ENCODE peak calls at places on chromosomes 6 and 20, in ten cellular contexts. Q, K, Y, J, V, P, D, G, I and R are unnamed samples.

GRCh38 chr6:7042654-7043545 is 64.9 kb upstream of the RREB1 start:
- ATAC-seq in Q (no peak), K (peak), Y (no peak), J (no peak), V (peak), P (no peak), D (peak), G (peak), I (peak), R (no peak)

GRCh38 chr6:114258376-114258775 is 84.4 kb downstream of the HS3ST5 start:
- ATAC-seq in Q (no peak), K (no peak), Y (no peak), J (no peak), V (no peak), P (no peak), D (peak), G (no peak), I (no peak), R (no peak)

GRCh38 chr20:16397053-16397452 is 176.2 kb downstream of the KIF16B start:
- ATAC-seq in Q (no peak), K (peak), Y (no peak), J (no peak), V (no peak), P (no peak), D (no peak), G (peak), I (peak), R (peak)

GRCh38 chr6:32627831-32628230 is 9.4 kb upstream of the HLA-DQA1 start:
- ATAC-seq in Q (no peak), K (peak), Y (no peak), J (no peak), V (no peak), P (peak), D (no peak), G (no peak), I (peak), R (no peak)

GRCh38 chr6:128511518-128511917 is 8.9 kb downstream of the PTPRK start:
- ATAC-seq in Q (no peak), K (no peak), Y (no peak), J (no peak), V (no peak), P (peak), D (no peak), G (no peak), I (no peak), R (no peak)

GRCh38 chr6:39203804-39204495 is 25.3 kb downstream of the KCNK5 start:
- ATAC-seq in Q (no peak), K (peak), Y (no peak), J (no peak), V (peak), P (peak), D (peak), G (peak), I (no peak), R (no peak)

GRCh38 chr6:65937982-65938381 is 231.0 kb upstream of the EYS start:
- ATAC-seq in Q (no peak), K (peak), Y (no peak), J (no peak), V (no peak), P (no peak), D (no peak), G (no peak), I (no peak), R (no peak)

GRCh38 chr6:154675602-154676088 is 57.6 kb upstream of the SCAF8 start:
- ATAC-seq in Q (peak), K (peak), Y (peak), J (peak), V (peak), P (peak), D (peak), G (peak), I (peak), R (peak)

GRCh38 chr20:44856847-44857448 is 28.6 kb upstream of the YWHAB start:
- ATAC-seq in Q (no peak), K (no peak), Y (no peak), J (no peak), V (peak), P (no peak), D (no peak), G (no peak), I (no peak), R (no peak)

GRCh38 chr6:166415306-166415705 is 32.6 kb upstream of the MPC1 start:
- ATAC-seq in Q (no peak), K (no peak), Y (peak), J (no peak), V (no peak), P (no peak), D (no peak), G (no peak), I (no peak), R (no peak)

GRCh38 chr6:132005177-132005576 is 54.0 kb upstream of the CCN2 start:
- ATAC-seq in Q (no peak), K (peak), Y (no peak), J (no peak), V (no peak), P (no peak), D (no peak), G (peak), I (no peak), R (peak)

GRCh38 chr6:145569140-145569539 is 166.2 kb downstream of the EPM2A start:
- ATAC-seq in Q (no peak), K (no peak), Y (no peak), J (no peak), V (no peak), P (no peak), D (no peak), G (no peak), I (no peak), R (no peak)

GRCh38 chr20:32362924-32363364 is 4.8 kb downstream of the ASXL1 start:
- ATAC-seq in Q (no peak), K (no peak), Y (no peak), J (no peak), V (no peak), P (no peak), D (no peak), G (no peak), I (no peak), R (no peak)

GRCh38 chr20:25197870-25198190 is 2.3 kb downstream of the ENTPD6 start:
- ATAC-seq in Q (no peak), K (no peak), Y (no peak), J (no peak), V (no peak), P (no peak), D (no peak), G (no peak), I (no peak), R (no peak)

GRCh38 chr6:52994031-52994788 is 874 bp downstream of the GSTA4 start:
- ATAC-seq in Q (peak), K (no peak), Y (no peak), J (no peak), V (no peak), P (no peak), D (peak), G (peak), I (peak), R (no peak)

GRCh38 chr6:161549977-161550655 is 276.3 kb upstream of the AGPAT4 start:
- ATAC-seq in Q (no peak), K (no peak), Y (no peak), J (no peak), V (peak), P (no peak), D (peak), G (no peak), I (no peak), R (no peak)

GRCh38 chr20:45836841-45837240 is 3.2 kb downstream of the SNX21 start:
- ATAC-seq in Q (no peak), K (no peak), Y (no peak), J (no peak), V (no peak), P (no peak), D (no peak), G (no peak), I (no peak), R (no peak)

GRCh38 chr6:54222217-54222616 is 86.0 kb upstream of the TINAG start:
- ATAC-seq in Q (no peak), K (no peak), Y (no peak), J (no peak), V (no peak), P (no peak), D (no peak), G (no peak), I (no peak), R (no peak)

GRCh38 chr6:142716097-142716496 is 228.9 kb downstream of the HIVEP2 start:
- ATAC-seq in Q (no peak), K (no peak), Y (no peak), J (no peak), V (no peak), P (no peak), D (peak), G (no peak), I (no peak), R (no peak)

GRCh38 chr6:30691208-30691872 is 556 bp upstream of the NRM start:
- ATAC-seq in Q (no peak), K (no peak), Y (no peak), J (no peak), V (no peak), P (no peak), D (peak), G (no peak), I (no peak), R (no peak)

GRCh38 chr6:85403331-85404015 is 46.4 kb upstream of the NT5E start:
- ATAC-seq in Q (peak), K (peak), Y (peak), J (no peak), V (peak), P (peak), D (peak), G (no peak), I (peak), R (no peak)

GRCh38 chr6:105711216-105711615 is 308.3 kb upstream of the PREP start:
- ATAC-seq in Q (no peak), K (no peak), Y (no peak), J (no peak), V (no peak), P (no peak), D (no peak), G (no peak), I (no peak), R (no peak)

GRCh38 chr20:58436868-58437645 is 48.0 kb downstream of the VAPB start:
- ATAC-seq in Q (no peak), K (no peak), Y (peak), J (no peak), V (no peak), P (no peak), D (no peak), G (no peak), I (no peak), R (no peak)

GRCh38 chr6:149020319-149020718 is 273.5 kb downstream of the UST start:
- ATAC-seq in Q (no peak), K (no peak), Y (no peak), J (no peak), V (no peak), P (no peak), D (no peak), G (no peak), I (no peak), R (no peak)